ENCODE peak calls at places on chromosomes 12 and 14, in nine cellular contexts. One of them, this sample, is unnamed.

GRCh38 chr12:48861111-48861510 is 4.6 kb downstream of the RND1 start:
- DNase-seq in stimulated activated CD8-positive, alpha-beta memory T cell treated with anti-CD3 and anti-CD28 coated beads, Interleukin-4, amount 100 ng/mL, for 24 hours: no peak
- DNase-seq in HS-5: no peak
- DNase-seq in KG1: no peak
- DNase-seq in activated gamma-delta T cell treated with anti-CD3 and anti-CD28 coated beads, Interleukin-2, amount 50 U/mL, for 16 hours: no peak
- DNase-seq in lung microvascular endothelial cell: no peak
- DNase-seq in hypothalamus: no peak
- DNase-seq in LoVo: no peak
- DNase-seq in neural crest cell: no peak
- DNase-seq in this sample: no peak

GRCh38 chr12:69287556-69287955 is 48.2 kb downstream of the CPSF6 start:
- DNase-seq in lung microvascular endothelial cell: no peak
- DNase-seq in neural crest cell: no peak
- DNase-seq in LoVo: no peak
- DNase-seq in hypothalamus: no peak
- DNase-seq in activated gamma-delta T cell treated with anti-CD3 and anti-CD28 coated beads, Interleukin-2, amount 50 U/mL, for 16 hours: no peak
- DNase-seq in KG1: no peak
- DNase-seq in stimulated activated CD8-positive, alpha-beta memory T cell treated with anti-CD3 and anti-CD28 coated beads, Interleukin-4, amount 100 ng/mL, for 24 hours: no peak
- DNase-seq in HS-5: no peak
- DNase-seq in this sample: no peak

GRCh38 chr14:63562414-63562813 is 19.2 kb upstream of the PPP2R5E start:
- DNase-seq in neural crest cell: no peak
- DNase-seq in activated gamma-delta T cell treated with anti-CD3 and anti-CD28 coated beads, Interleukin-2, amount 50 U/mL, for 16 hours: no peak
- DNase-seq in stimulated activated CD8-positive, alpha-beta memory T cell treated with anti-CD3 and anti-CD28 coated beads, Interleukin-4, amount 100 ng/mL, for 24 hours: no peak
- DNase-seq in LoVo: no peak
- DNase-seq in lung microvascular endothelial cell: no peak
- DNase-seq in KG1: no peak
- DNase-seq in HS-5: no peak
- DNase-seq in hypothalamus: no peak
- DNase-seq in this sample: no peak

GRCh38 chr14:24367506-24368214 is at the start of gene NFATC4:
- DNase-seq in activated gamma-delta T cell treated with anti-CD3 and anti-CD28 coated beads, Interleukin-2, amount 50 U/mL, for 16 hours: no peak
- DNase-seq in LoVo: no peak
- DNase-seq in hypothalamus: peak; percentile 48
- DNase-seq in HS-5: peak; percentile 76
- DNase-seq in neural crest cell: peak; percentile 57
- DNase-seq in KG1: no peak
- DNase-seq in lung microvascular endothelial cell: peak; percentile 84
- DNase-seq in stimulated activated CD8-positive, alpha-beta memory T cell treated with anti-CD3 and anti-CD28 coated beads, Interleukin-4, amount 100 ng/mL, for 24 hours: no peak
- DNase-seq in this sample: peak; percentile 83

GRCh38 chr12:112595415-112595814 is 176.7 kb downstream of the PTPN11 start:
- DNase-seq in hypothalamus: no peak
- DNase-seq in LoVo: no peak
- DNase-seq in activated gamma-delta T cell treated with anti-CD3 and anti-CD28 coated beads, Interleukin-2, amount 50 U/mL, for 16 hours: no peak
- DNase-seq in HS-5: no peak
- DNase-seq in lung microvascular endothelial cell: no peak
- DNase-seq in KG1: no peak
- DNase-seq in neural crest cell: no peak
- DNase-seq in stimulated activated CD8-positive, alpha-beta memory T cell treated with anti-CD3 and anti-CD28 coated beads, Interleukin-4, amount 100 ng/mL, for 24 hours: no peak
- DNase-seq in this sample: no peak

GRCh38 chr14:80055912-80056801 is 155.1 kb downstream of the DIO2 start:
- DNase-seq in hypothalamus: peak; percentile 12
- DNase-seq in KG1: no peak
- DNase-seq in neural crest cell: peak; percentile 38
- DNase-seq in stimulated activated CD8-positive, alpha-beta memory T cell treated with anti-CD3 and anti-CD28 coated beads, Interleukin-4, amount 100 ng/mL, for 24 hours: no peak
- DNase-seq in lung microvascular endothelial cell: peak; percentile 44
- DNase-seq in LoVo: peak; percentile 56
- DNase-seq in HS-5: peak; percentile 32
- DNase-seq in activated gamma-delta T cell treated with anti-CD3 and anti-CD28 coated beads, Interleukin-2, amount 50 U/mL, for 16 hours: no peak
- DNase-seq in this sample: peak; percentile 14

GRCh38 chr12:11836282-11836963 is 186.9 kb downstream of the ETV6 start:
- DNase-seq in stimulated activated CD8-positive, alpha-beta memory T cell treated with anti-CD3 and anti-CD28 coated beads, Interleukin-4, amount 100 ng/mL, for 24 hours: peak; percentile 32
- DNase-seq in LoVo: no peak
- DNase-seq in hypothalamus: no peak
- DNase-seq in lung microvascular endothelial cell: peak; percentile 57
- DNase-seq in activated gamma-delta T cell treated with anti-CD3 and anti-CD28 coated beads, Interleukin-2, amount 50 U/mL, for 16 hours: no peak
- DNase-seq in HS-5: no peak
- DNase-seq in neural crest cell: no peak
- DNase-seq in KG1: no peak
- DNase-seq in this sample: no peak

GRCh38 chr14:76872796-76873432 is 46.7 kb downstream of the LRRC74A start:
- DNase-seq in KG1: peak; percentile 7
- DNase-seq in activated gamma-delta T cell treated with anti-CD3 and anti-CD28 coated beads, Interleukin-2, amount 50 U/mL, for 16 hours: peak; percentile 64
- DNase-seq in lung microvascular endothelial cell: peak; percentile 52
- DNase-seq in hypothalamus: no peak
- DNase-seq in HS-5: peak; percentile 4
- DNase-seq in stimulated activated CD8-positive, alpha-beta memory T cell treated with anti-CD3 and anti-CD28 coated beads, Interleukin-4, amount 100 ng/mL, for 24 hours: peak; percentile 39
- DNase-seq in neural crest cell: peak; percentile 68
- DNase-seq in LoVo: peak; percentile 54
- DNase-seq in this sample: peak; percentile 61

GRCh38 chr12:69484428-69484827 is 14.2 kb downstream of the FRS2 start:
- DNase-seq in KG1: no peak
- DNase-seq in lung microvascular endothelial cell: no peak
- DNase-seq in activated gamma-delta T cell treated with anti-CD3 and anti-CD28 coated beads, Interleukin-2, amount 50 U/mL, for 16 hours: no peak
- DNase-seq in neural crest cell: no peak
- DNase-seq in stimulated activated CD8-positive, alpha-beta memory T cell treated with anti-CD3 and anti-CD28 coated beads, Interleukin-4, amount 100 ng/mL, for 24 hours: no peak
- DNase-seq in LoVo: no peak
- DNase-seq in HS-5: no peak
- DNase-seq in hypothalamus: no peak
- DNase-seq in this sample: no peak

GRCh38 chr12:1800646-1801284 is 19.6 kb upstream of the LRTM2 start:
- DNase-seq in KG1: no peak
- DNase-seq in stimulated activated CD8-positive, alpha-beta memory T cell treated with anti-CD3 and anti-CD28 coated beads, Interleukin-4, amount 100 ng/mL, for 24 hours: no peak
- DNase-seq in lung microvascular endothelial cell: no peak
- DNase-seq in hypothalamus: no peak
- DNase-seq in neural crest cell: no peak
- DNase-seq in LoVo: no peak
- DNase-seq in HS-5: no peak
- DNase-seq in activated gamma-delta T cell treated with anti-CD3 and anti-CD28 coated beads, Interleukin-2, amount 50 U/mL, for 16 hours: no peak
- DNase-seq in this sample: no peak

GRCh38 chr12:75628916-75629315 is 117.5 kb upstream of the KRR1 start:
- DNase-seq in LoVo: no peak
- DNase-seq in hypothalamus: no peak
- DNase-seq in HS-5: no peak
- DNase-seq in KG1: no peak
- DNase-seq in stimulated activated CD8-positive, alpha-beta memory T cell treated with anti-CD3 and anti-CD28 coated beads, Interleukin-4, amount 100 ng/mL, for 24 hours: no peak
- DNase-seq in activated gamma-delta T cell treated with anti-CD3 and anti-CD28 coated beads, Interleukin-2, amount 50 U/mL, for 16 hours: no peak
- DNase-seq in neural crest cell: no peak
- DNase-seq in lung microvascular endothelial cell: no peak
- DNase-seq in this sample: no peak

GRCh38 chr12:63086149-63086915 is 64.7 kb downstream of the AVPR1A start:
- DNase-seq in stimulated activated CD8-positive, alpha-beta memory T cell treated with anti-CD3 and anti-CD28 coated beads, Interleukin-4, amount 100 ng/mL, for 24 hours: no peak
- DNase-seq in LoVo: no peak
- DNase-seq in neural crest cell: no peak
- DNase-seq in hypothalamus: no peak
- DNase-seq in activated gamma-delta T cell treated with anti-CD3 and anti-CD28 coated beads, Interleukin-2, amount 50 U/mL, for 16 hours: no peak
- DNase-seq in lung microvascular endothelial cell: no peak
- DNase-seq in KG1: no peak
- DNase-seq in HS-5: no peak
- DNase-seq in this sample: no peak

GRCh38 chr14:89304972-89305703 is 111.9 kb downstream of the FOXN3 start:
- DNase-seq in stimulated activated CD8-positive, alpha-beta memory T cell treated with anti-CD3 and anti-CD28 coated beads, Interleukin-4, amount 100 ng/mL, for 24 hours: no peak
- DNase-seq in KG1: no peak
- DNase-seq in neural crest cell: no peak
- DNase-seq in LoVo: no peak
- DNase-seq in HS-5: no peak
- DNase-seq in hypothalamus: no peak
- DNase-seq in lung microvascular endothelial cell: peak; percentile 75
- DNase-seq in activated gamma-delta T cell treated with anti-CD3 and anti-CD28 coated beads, Interleukin-2, amount 50 U/mL, for 16 hours: no peak
- DNase-seq in this sample: peak; percentile 39

GRCh38 chr12:11687538-11687937 is 38.1 kb downstream of the ETV6 start:
- DNase-seq in stimulated activated CD8-positive, alpha-beta memory T cell treated with anti-CD3 and anti-CD28 coated beads, Interleukin-4, amount 100 ng/mL, for 24 hours: no peak
- DNase-seq in hypothalamus: no peak
- DNase-seq in activated gamma-delta T cell treated with anti-CD3 and anti-CD28 coated beads, Interleukin-2, amount 50 U/mL, for 16 hours: no peak
- DNase-seq in KG1: no peak
- DNase-seq in lung microvascular endothelial cell: no peak
- DNase-seq in neural crest cell: no peak
- DNase-seq in LoVo: no peak
- DNase-seq in HS-5: no peak
- DNase-seq in this sample: no peak

GRCh38 chr12:58787021-58787760 is 133.1 kb downstream of the LRIG3 start:
- DNase-seq in LoVo: no peak
- DNase-seq in hypothalamus: no peak
- DNase-seq in stimulated activated CD8-positive, alpha-beta memory T cell treated with anti-CD3 and anti-CD28 coated beads, Interleukin-4, amount 100 ng/mL, for 24 hours: no peak
- DNase-seq in activated gamma-delta T cell treated with anti-CD3 and anti-CD28 coated beads, Interleukin-2, amount 50 U/mL, for 16 hours: no peak
- DNase-seq in neural crest cell: no peak
- DNase-seq in KG1: no peak
- DNase-seq in lung microvascular endothelial cell: no peak
- DNase-seq in HS-5: no peak
- DNase-seq in this sample: no peak

GRCh38 chr12:57239587-57240068 is 10.1 kb downstream of the SHMT2 start:
- DNase-seq in lung microvascular endothelial cell: no peak
- DNase-seq in KG1: no peak
- DNase-seq in activated gamma-delta T cell treated with anti-CD3 and anti-CD28 coated beads, Interleukin-2, amount 50 U/mL, for 16 hours: no peak
- DNase-seq in LoVo: no peak
- DNase-seq in hypothalamus: no peak
- DNase-seq in HS-5: no peak
- DNase-seq in stimulated activated CD8-positive, alpha-beta memory T cell treated with anti-CD3 and anti-CD28 coated beads, Interleukin-4, amount 100 ng/mL, for 24 hours: no peak
- DNase-seq in neural crest cell: no peak
- DNase-seq in this sample: no peak

GRCh38 chr12:14777271-14777670 is 26.0 kb downstream of the WBP11 start:
- DNase-seq in neural crest cell: no peak
- DNase-seq in LoVo: peak; percentile 83
- DNase-seq in activated gamma-delta T cell treated with anti-CD3 and anti-CD28 coated beads, Interleukin-2, amount 50 U/mL, for 16 hours: no peak
- DNase-seq in hypothalamus: no peak
- DNase-seq in KG1: no peak
- DNase-seq in HS-5: no peak
- DNase-seq in stimulated activated CD8-positive, alpha-beta memory T cell treated with anti-CD3 and anti-CD28 coated beads, Interleukin-4, amount 100 ng/mL, for 24 hours: no peak
- DNase-seq in lung microvascular endothelial cell: peak; percentile 9
- DNase-seq in this sample: no peak

GRCh38 chr14:20383032-20383431 is 30.3 kb downstream of the TEP1 start:
- DNase-seq in hypothalamus: no peak
- DNase-seq in KG1: no peak
- DNase-seq in LoVo: no peak
- DNase-seq in stimulated activated CD8-positive, alpha-beta memory T cell treated with anti-CD3 and anti-CD28 coated beads, Interleukin-4, amount 100 ng/mL, for 24 hours: no peak
- DNase-seq in HS-5: no peak
- DNase-seq in lung microvascular endothelial cell: no peak
- DNase-seq in neural crest cell: no peak
- DNase-seq in activated gamma-delta T cell treated with anti-CD3 and anti-CD28 coated beads, Interleukin-2, amount 50 U/mL, for 16 hours: no peak
- DNase-seq in this sample: no peak

GRCh38 chr12:46160081-46160980 is 108.5 kb downstream of the SLC38A1 start:
- DNase-seq in LoVo: peak; percentile 44
- DNase-seq in stimulated activated CD8-positive, alpha-beta memory T cell treated with anti-CD3 and anti-CD28 coated beads, Interleukin-4, amount 100 ng/mL, for 24 hours: no peak
- DNase-seq in neural crest cell: no peak
- DNase-seq in lung microvascular endothelial cell: no peak
- DNase-seq in HS-5: no peak
- DNase-seq in hypothalamus: no peak
- DNase-seq in activated gamma-delta T cell treated with anti-CD3 and anti-CD28 coated beads, Interleukin-2, amount 50 U/mL, for 16 hours: no peak
- DNase-seq in KG1: no peak
- DNase-seq in this sample: peak; percentile 28

GRCh38 chr12:4487024-4487423 is 41.4 kb upstream of the FGF6 start:
- DNase-seq in HS-5: no peak
- DNase-seq in hypothalamus: no peak
- DNase-seq in activated gamma-delta T cell treated with anti-CD3 and anti-CD28 coated beads, Interleukin-2, amount 50 U/mL, for 16 hours: no peak
- DNase-seq in lung microvascular endothelial cell: no peak
- DNase-seq in LoVo: no peak
- DNase-seq in stimulated activated CD8-positive, alpha-beta memory T cell treated with anti-CD3 and anti-CD28 coated beads, Interleukin-4, amount 100 ng/mL, for 24 hours: no peak
- DNase-seq in neural crest cell: no peak
- DNase-seq in KG1: no peak
- DNase-seq in this sample: no peak

GRCh38 chr12:91781114-91781513 is 364.5 kb downstream of the BTG1 start:
- DNase-seq in neural crest cell: no peak
- DNase-seq in stimulated activated CD8-positive, alpha-beta memory T cell treated with anti-CD3 and anti-CD28 coated beads, Interleukin-4, amount 100 ng/mL, for 24 hours: no peak
- DNase-seq in lung microvascular endothelial cell: peak; percentile 52
- DNase-seq in LoVo: no peak
- DNase-seq in HS-5: no peak
- DNase-seq in activated gamma-delta T cell treated with anti-CD3 and anti-CD28 coated beads, Interleukin-2, amount 50 U/mL, for 16 hours: no peak
- DNase-seq in hypothalamus: no peak
- DNase-seq in KG1: no peak
- DNase-seq in this sample: no peak